ENCODE peak calls at places on chromosomes 2 and 18, in five cellular contexts. D, L, Q, R and C are unnamed samples.

GRCh38 chr2:189646521-189646920 is 14.7 kb upstream of the ASNSD1 start:
- DNase-seq in D (no peak), L (no peak), Q (no peak), R (no peak), C (no peak)

GRCh38 chr2:128365217-128365905 is 46.7 kb upstream of the HS6ST1 start:
- DNase-seq in D (peak), L (no peak), Q (no peak), R (no peak), C (no peak)

GRCh38 chr2:237864030-237864931 is 4.9 kb downstream of the RAMP1 start:
- DNase-seq in D (peak), L (no peak), Q (peak), R (no peak), C (no peak)

GRCh38 chr18:48475635-48476549 is 62.9 kb upstream of the CTIF start:
- DNase-seq in D (peak), L (no peak), Q (peak), R (peak), C (peak)

GRCh38 chr2:238171575-238172187 is 12.9 kb downstream of the ERFE start:
- DNase-seq in D (no peak), L (no peak), Q (no peak), R (no peak), C (peak)

GRCh38 chr2:142582317-142582716 is 295.1 kb upstream of the KYNU start:
- DNase-seq in D (no peak), L (no peak), Q (no peak), R (no peak), C (no peak)

GRCh38 chr2:219056176-219056895 is 4.4 kb downstream of the IHH start:
- DNase-seq in D (no peak), L (no peak), Q (no peak), R (no peak), C (no peak)

GRCh38 chr2:130796280-130796679 is 40.4 kb upstream of the ARHGEF4 start:
- DNase-seq in D (no peak), L (no peak), Q (peak), R (no peak), C (no peak)

GRCh38 chr18:8750954-8751415 is 45.6 kb downstream of the MTCL1 start:
- DNase-seq in D (no peak), L (no peak), Q (no peak), R (peak), C (peak)

GRCh38 chr2:14700753-14701152 is 68.2 kb downstream of the LRATD1 start:
- DNase-seq in D (no peak), L (no peak), Q (peak), R (peak), C (peak)

GRCh38 chr18:68177807-68178702 is 536.9 kb downstream of the TMX3 start:
- DNase-seq in D (no peak), L (no peak), Q (peak), R (peak), C (peak)

DNA sequence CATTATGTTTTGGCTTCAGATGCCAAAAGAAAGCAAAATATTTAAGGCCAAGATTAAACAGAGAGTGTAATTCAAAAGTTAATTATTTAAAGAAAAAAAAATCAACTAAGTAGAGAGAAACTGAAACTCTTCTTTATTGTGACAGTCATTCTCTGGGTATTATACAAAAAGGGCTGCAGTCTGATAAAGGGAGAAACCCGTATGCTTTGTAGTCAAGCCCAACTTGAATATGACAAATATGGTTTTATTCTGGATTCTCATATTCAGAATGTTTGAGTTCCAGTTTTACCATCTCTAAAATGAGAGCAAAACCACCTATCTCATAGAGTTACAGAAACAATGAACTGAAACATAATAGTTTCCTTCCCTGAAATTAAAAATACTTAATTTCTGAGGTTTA is 8.2 kb downstream of the CDH2 start:
- DNase-seq in D (no peak), L (no peak), Q (no peak), R (no peak), C (no peak)
- H3K4me3 ChIP-seq in D (no peak), L (no peak), Q (no peak), R (no peak), C (no peak)

DNA sequence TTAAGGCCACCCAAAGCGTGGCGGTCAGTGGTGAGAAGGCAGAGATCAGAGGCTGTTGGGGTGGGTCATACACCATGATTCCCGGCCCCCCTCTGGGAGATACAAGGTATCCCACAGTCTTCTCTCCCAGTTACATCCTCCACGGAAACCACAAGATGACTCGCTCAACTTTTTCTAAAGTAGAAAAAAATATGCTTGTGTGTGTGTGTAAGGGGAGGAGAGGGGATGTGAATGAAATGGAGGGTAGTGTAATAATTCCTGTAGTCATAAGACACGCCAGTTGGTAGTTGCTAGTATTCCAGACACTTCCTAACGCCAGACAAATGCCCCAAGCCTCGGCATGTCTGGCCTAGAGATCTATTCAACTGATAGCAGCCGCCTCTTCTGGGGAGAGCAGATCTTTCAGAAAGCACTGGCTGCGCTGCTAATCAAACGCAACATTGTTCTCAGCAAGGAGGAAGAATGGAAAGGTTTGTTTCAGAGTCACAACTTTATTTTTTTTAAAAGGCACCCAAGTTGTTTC is 143.5 kb downstream of the TGIF1 start:
- DNase-seq in D (no peak), L (no peak), Q (peak), R (peak), C (peak)
- H3K4me3 ChIP-seq in D (peak), L (peak), Q (peak), R (peak), C (peak)

GRCh38 chr2:54582987-54583386 is 126.9 kb downstream of the SPTBN1 start:
- DNase-seq in D (no peak), L (no peak), Q (no peak), R (no peak), C (no peak)
- H3K4me3 ChIP-seq in D (no peak), L (no peak), Q (no peak), R (no peak), C (no peak)

GRCh38 chr2:70947556-70948184 is 12.0 kb downstream of the ATP6V1B1 start:
- DNase-seq in D (peak), L (no peak), Q (peak), R (peak), C (peak)

GRCh38 chr2:70944291-70944690 is 8.6 kb downstream of the ATP6V1B1 start:
- DNase-seq in D (no peak), L (no peak), Q (no peak), R (no peak), C (no peak)

GRCh38 chr2:70946832-70947442 is 11.2 kb downstream of the ATP6V1B1 start:
- DNase-seq in D (peak), L (no peak), Q (peak), R (peak), C (peak)

GRCh38 chr2:70949086-70949485 is 13.4 kb downstream of the ATP6V1B1 start:
- DNase-seq in D (no peak), L (no peak), Q (no peak), R (no peak), C (no peak)

GRCh38 chr2:70948350-70949003 is 12.8 kb downstream of the ATP6V1B1 start:
- DNase-seq in D (peak), L (no peak), Q (peak), R (peak), C (peak)
- H3K4me3 ChIP-seq in D (peak), L (peak), Q (peak), R (peak), C (peak)

GRCh38 chr2:10446631-10447030 is 1.5 kb downstream of the ODC1 start:
- DNase-seq in D (no peak), L (no peak), Q (no peak), R (no peak), C (no peak)
- H3K4me3 ChIP-seq in D (peak), L (peak), Q (peak), R (peak), C (peak)

DNA sequence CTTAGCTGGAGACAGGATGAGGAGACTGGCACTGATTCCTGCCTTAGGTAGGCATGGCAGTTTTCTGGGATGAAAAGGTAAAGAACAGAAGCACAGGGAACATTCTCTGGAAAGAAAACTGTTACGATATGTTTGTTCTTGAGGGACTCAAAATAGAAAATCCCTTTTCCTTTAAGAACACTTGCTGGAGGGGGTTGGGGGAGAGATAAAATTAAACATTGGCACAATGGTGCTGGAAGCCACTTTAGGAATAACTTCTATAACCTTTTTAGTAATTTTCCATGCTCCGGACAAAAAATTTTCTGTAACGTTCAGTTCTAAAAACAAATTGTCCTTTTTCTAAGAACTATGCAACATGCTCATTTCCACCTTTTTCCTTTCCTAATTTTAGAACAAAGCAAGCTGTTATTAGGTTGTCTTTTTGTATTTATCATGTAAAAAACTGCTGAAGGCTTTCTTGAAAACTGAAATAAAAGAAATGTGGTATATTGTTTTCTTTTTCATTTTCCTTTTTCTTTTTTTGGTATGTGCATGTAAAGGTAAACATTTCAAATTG is 343.8 kb downstream of the EPHA4 start:
- DNase-seq in D (no peak), L (no peak), Q (no peak), R (no peak), C (no peak)
- H3K4me3 ChIP-seq in D (no peak), L (peak), Q (no peak), R (no peak), C (no peak)

GRCh38 chr2:151777487-151777886 is 43.2 kb upstream of the NEB start:
- DNase-seq in D (no peak), L (no peak), Q (no peak), R (no peak), C (no peak)

GRCh38 chr2:151776367-151776766 is 42.1 kb upstream of the NEB start:
- DNase-seq in D (no peak), L (no peak), Q (no peak), R (no peak), C (no peak)

GRCh38 chr2:151777911-151778310 is 43.6 kb upstream of the NEB start:
- DNase-seq in D (no peak), L (no peak), Q (no peak), R (peak), C (no peak)

GRCh38 chr2:151774506-151774905 is 40.2 kb upstream of the NEB start:
- DNase-seq in D (no peak), L (no peak), Q (peak), R (peak), C (peak)

DNA sequence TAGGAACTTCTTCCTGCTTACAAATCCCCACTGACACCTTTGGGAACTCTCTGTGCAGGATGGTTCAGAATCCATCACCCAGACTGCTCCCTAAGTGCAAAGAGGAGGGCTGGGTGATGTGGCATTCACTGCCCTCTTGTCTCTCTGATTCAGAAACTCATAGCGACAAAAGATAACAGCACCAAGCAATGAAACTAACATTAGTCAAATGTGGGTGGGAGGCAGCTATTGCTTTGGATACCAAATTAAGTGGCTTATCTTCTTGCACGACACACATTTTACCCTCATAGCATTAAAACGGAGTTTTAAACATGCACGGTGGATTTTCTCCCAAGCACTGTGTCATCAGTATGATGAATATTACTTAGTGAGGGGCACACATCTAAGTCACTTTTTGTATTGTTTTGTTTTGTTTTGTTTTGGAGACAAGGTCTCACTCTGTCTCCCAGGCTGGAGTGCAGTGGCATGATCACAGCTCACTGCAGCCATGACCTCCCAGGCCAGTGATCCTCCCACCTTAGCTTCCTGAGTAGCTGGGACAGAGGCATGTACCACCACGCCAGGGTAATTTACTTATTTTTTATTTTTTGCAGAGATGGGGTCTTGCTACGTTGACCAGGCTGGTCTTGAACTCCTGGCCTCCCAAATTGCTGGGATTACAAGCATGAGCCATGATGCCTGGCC is 40.9 kb upstream of the NEB start:
- DNase-seq in D (no peak), L (no peak), Q (no peak), R (peak), C (no peak)
- H3K4me3 ChIP-seq in D (peak), L (no peak), Q (no peak), R (no peak), C (no peak)